ENCODE peak calls at places on chromosomes 16 and 17, in four cellular contexts. One of them, this sample, is unnamed.

GRCh38 chr17:19369846-19370492 is 7.4 kb upstream of the B9D1 start:
- DNase-seq in nucleus accumbens: no peak
- DNase-seq in cardiac muscle cell: no peak
- DNase-seq in ecto neural progenitor cell: no peak
- DNase-seq in this sample: no peak

GRCh38 chr17:81831957-81832607 is 1.0 kb downstream of the MCRIP1 start:
- DNase-seq in cardiac muscle cell: no peak
- DNase-seq in ecto neural progenitor cell: no peak
- DNase-seq in nucleus accumbens: no peak
- DNase-seq in this sample: no peak

GRCh38 chr17:77746901-77747620 is 211.4 kb upstream of the TNRC6C start:
- DNase-seq in nucleus accumbens: no peak
- DNase-seq in ecto neural progenitor cell: peak; percentile 87
- DNase-seq in cardiac muscle cell: no peak
- DNase-seq in this sample: no peak

GRCh38 chr16:17161034-17161433 is 309.7 kb downstream of the XYLT1 start:
- DNase-seq in ecto neural progenitor cell: peak; percentile 72
- DNase-seq in cardiac muscle cell: no peak
- DNase-seq in nucleus accumbens: no peak
- DNase-seq in this sample: no peak

GRCh38 chr16:89170346-89171215 is 967 bp upstream of the CDH15 start:
- DNase-seq in nucleus accumbens: no peak
- DNase-seq in ecto neural progenitor cell: peak; percentile 63
- DNase-seq in cardiac muscle cell: no peak
- DNase-seq in this sample: no peak

GRCh38 chr16:10641953-10642949 is 52.5 kb downstream of the TEKT5 start:
- DNase-seq in nucleus accumbens: no peak
- DNase-seq in cardiac muscle cell: peak; percentile 38
- DNase-seq in ecto neural progenitor cell: peak; percentile 64
- DNase-seq in this sample: no peak

GRCh38 chr16:84048306-84048705 is 5.7 kb upstream of the SLC38A8 start:
- DNase-seq in ecto neural progenitor cell: no peak
- DNase-seq in cardiac muscle cell: no peak
- DNase-seq in nucleus accumbens: no peak
- DNase-seq in this sample: no peak

GRCh38 chr16:46673320-46674013 is 15.5 kb downstream of the VPS35 start:
- DNase-seq in nucleus accumbens: no peak
- DNase-seq in cardiac muscle cell: peak; percentile 83
- DNase-seq in ecto neural progenitor cell: peak; percentile 59
- DNase-seq in this sample: no peak

GRCh38 chr16:50478773-50479149 is 69.4 kb upstream of the NKD1 start:
- DNase-seq in ecto neural progenitor cell: no peak
- DNase-seq in nucleus accumbens: no peak
- DNase-seq in cardiac muscle cell: no peak
- DNase-seq in this sample: no peak

GRCh38 chr17:29102741-29103181 is 59.8 kb downstream of the PIPOX start:
- DNase-seq in ecto neural progenitor cell: no peak
- DNase-seq in cardiac muscle cell: no peak
- DNase-seq in nucleus accumbens: no peak
- DNase-seq in this sample: no peak

GRCh38 chr17:32802306-32802705 is 74.6 kb downstream of the MYO1D start:
- DNase-seq in ecto neural progenitor cell: no peak
- DNase-seq in nucleus accumbens: no peak
- DNase-seq in cardiac muscle cell: no peak
- DNase-seq in this sample: no peak

GRCh38 chr17:48241131-48241591 is 133.6 kb downstream of the SNX11 start:
- DNase-seq in nucleus accumbens: no peak
- DNase-seq in cardiac muscle cell: no peak
- DNase-seq in ecto neural progenitor cell: no peak
- DNase-seq in this sample: peak; percentile 43

GRCh38 chr16:89150090-89150835 is 21.3 kb upstream of the CDH15 start:
- DNase-seq in ecto neural progenitor cell: no peak
- DNase-seq in nucleus accumbens: no peak
- DNase-seq in cardiac muscle cell: no peak
- DNase-seq in this sample: no peak

GRCh38 chr16:84931506-84931905 is 79.8 kb downstream of the ZDHHC7 start:
- DNase-seq in nucleus accumbens: no peak
- DNase-seq in cardiac muscle cell: no peak
- DNase-seq in ecto neural progenitor cell: no peak
- DNase-seq in this sample: no peak

GRCh38 chr17:4499431-4500187 is 928 bp downstream of the SPNS2 start:
- DNase-seq in nucleus accumbens: peak; percentile 51
- DNase-seq in ecto neural progenitor cell: peak; percentile 77
- DNase-seq in cardiac muscle cell: no peak
- DNase-seq in this sample: no peak

GRCh38 chr17:30291571-30292489 is at the start of gene BLMH:
- DNase-seq in ecto neural progenitor cell: peak; percentile 88
- DNase-seq in cardiac muscle cell: peak; percentile 78
- DNase-seq in nucleus accumbens: peak; percentile 62
- DNase-seq in this sample: peak; percentile 40

GRCh38 chr16:83899272-83899897 is 470 bp downstream of the MLYCD start:
- DNase-seq in ecto neural progenitor cell: peak; percentile 65
- DNase-seq in cardiac muscle cell: peak; percentile 78
- DNase-seq in nucleus accumbens: no peak
- DNase-seq in this sample: no peak

GRCh38 chr17:83057397-83057761 is 22.0 kb upstream of the METRNL start:
- DNase-seq in ecto neural progenitor cell: no peak
- DNase-seq in cardiac muscle cell: no peak
- DNase-seq in nucleus accumbens: no peak
- DNase-seq in this sample: no peak

GRCh38 chr17:74430706-74431567 is 951 bp upstream of the GPRC5C start:
- DNase-seq in cardiac muscle cell: peak; percentile 78
- DNase-seq in nucleus accumbens: peak; percentile 41
- DNase-seq in ecto neural progenitor cell: peak; percentile 87
- DNase-seq in this sample: no peak

GRCh38 chr16:84854759-84855158 is 35.0 kb downstream of the CRISPLD2 start:
- DNase-seq in nucleus accumbens: no peak
- DNase-seq in ecto neural progenitor cell: no peak
- DNase-seq in cardiac muscle cell: no peak
- DNase-seq in this sample: no peak

GRCh38 chr16:67534420-67534819 is 5.8 kb downstream of the RIPOR1 start:
- DNase-seq in cardiac muscle cell: no peak
- DNase-seq in nucleus accumbens: no peak
- DNase-seq in ecto neural progenitor cell: no peak
- DNase-seq in this sample: no peak